ENCODE peak calls at places on chromosomes 12 and 14, in nine cellular contexts. Q is IMR-90, B is gastrocnemius medialis, H is ovary, R is A549, L is tibial nerve, G is stomach, U is heart left ventricle, J is adrenal gland. C is an unnamed sample.

GRCh38 chr14:82422186-82422585 is 888.5 kb upstream of the SEL1L start:
- DNase-seq in G (no peak), H (no peak), Q (no peak), R (no peak), L (no peak), J (no peak), U (no peak), B (no peak), C (no peak)

GRCh38 chr12:12181516-12181915 is 85.3 kb downstream of the LRP6 start:
- DNase-seq in U (no peak), B (no peak), R (no peak), H (no peak), G (no peak), J (no peak), L (no peak), Q (peak; percentile 70), C (no peak)

GRCh38 chr12:6323340-6323994 is 13.0 kb downstream of the PLEKHG6 start:
- DNase-seq in G (peak; percentile 42), U (peak; percentile 59), L (no peak), R (peak; percentile 88), H (no peak), J (peak; percentile 86), B (peak; percentile 86), Q (peak; percentile 94), C (peak; percentile 62)

GRCh38 chr14:20247651-20248246 is 8.7 kb downstream of the OR11H4 start:
- DNase-seq in L (no peak), R (peak; percentile 10), B (no peak), Q (no peak), J (no peak), U (no peak), G (no peak), H (no peak), C (no peak)

GRCh38 chr14:21136024-21136423 is 19.8 kb downstream of the OR5AU1 start:
- DNase-seq in H (no peak), U (no peak), B (no peak), G (no peak), J (no peak), Q (peak; percentile 12), R (peak; percentile 50), L (no peak), C (no peak)

GRCh38 chr12:129729170-129729569 is 174.7 kb downstream of the TMEM132D start:
- DNase-seq in L (no peak), U (no peak), R (no peak), H (no peak), Q (no peak), G (no peak), J (no peak), B (no peak), C (no peak)

GRCh38 chr12:53575502-53576264 is 50.5 kb downstream of the ATF7 start:
- DNase-seq in L (no peak), B (no peak), G (no peak), J (no peak), R (peak; percentile 42), Q (peak; percentile 83), H (no peak), U (no peak), C (no peak)

GRCh38 chr14:100778078-100778927 is 47.6 kb upstream of the MEG3 start:
- DNase-seq in Q (no peak), B (no peak), J (peak; percentile 46), L (no peak), U (no peak), G (peak; percentile 8), H (no peak), R (no peak), C (peak; percentile 3)

GRCh38 chr12:116718578-116719454 is 19.1 kb downstream of the SPRING1 start:
- DNase-seq in G (no peak), R (no peak), L (no peak), H (no peak), U (no peak), B (no peak), J (no peak), Q (peak; percentile 56), C (no peak)

GRCh38 chr14:77043177-77043983 is 14.9 kb upstream of the IRF2BPL start:
- DNase-seq in U (peak; percentile 65), J (peak; percentile 71), H (peak; percentile 61), L (no peak), G (no peak), Q (peak; percentile 91), B (no peak), R (no peak), C (peak; percentile 64)

GRCh38 chr14:62662811-62663477 is 382.3 kb downstream of the KCNH5 start:
- DNase-seq in L (no peak), J (no peak), U (no peak), R (no peak), H (no peak), G (no peak), B (no peak), Q (peak; percentile 4), C (no peak)

GRCh38 chr14:100781952-100782351 is 44.0 kb upstream of the MEG3 start:
- DNase-seq in G (no peak), H (no peak), U (no peak), L (no peak), Q (no peak), B (no peak), R (no peak), J (peak; percentile 31), C (no peak)

GRCh38 chr14:101058571-101058970 is 155.0 kb upstream of the RTL1 start:
- DNase-seq in R (no peak), G (no peak), J (no peak), H (no peak), L (no peak), U (no peak), Q (peak; percentile 76), B (no peak), C (no peak)

GRCh38 chr12:122889658-122890561 is 6.0 kb downstream of the VPS37B start:
- DNase-seq in G (no peak), U (no peak), H (no peak), L (no peak), R (no peak), Q (no peak), B (no peak), J (peak; percentile 42), C (no peak)

GRCh38 chr12:113908584-113909100 is 57.5 kb downstream of the RBM19 start:
- DNase-seq in H (no peak), U (no peak), Q (no peak), G (no peak), R (no peak), B (no peak), J (no peak), L (no peak), C (no peak)

GRCh38 chr12:55226523-55226922 is 5.7 kb downstream of the OR10A7 start:
- DNase-seq in G (no peak), H (no peak), U (no peak), L (no peak), J (no peak), Q (no peak), R (no peak), B (no peak), C (no peak)

DNA sequence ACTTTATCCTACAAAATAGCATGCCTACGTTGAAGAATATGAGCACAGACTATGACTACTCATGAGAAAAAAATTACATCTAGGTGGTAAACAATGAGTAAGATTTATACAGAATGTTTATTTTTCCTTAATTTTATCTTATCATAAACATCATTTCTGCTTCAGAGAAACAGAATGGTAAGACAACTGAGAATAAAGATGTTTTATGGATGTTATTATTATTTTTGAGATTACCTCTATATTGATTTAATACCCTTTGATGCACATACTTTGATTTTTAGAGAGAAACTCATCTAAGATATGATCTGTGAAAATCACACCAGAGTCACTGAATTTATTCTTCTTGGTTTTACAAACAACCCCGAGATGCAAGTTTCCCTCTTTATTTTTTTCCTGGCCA is at the start of gene OR10A7:
- DNase-seq in H (no peak), U (no peak), L (no peak), Q (no peak), R (no peak), J (no peak), B (no peak), G (no peak), C (no peak)
- H3K4me3 ChIP-seq in H (no peak within 1 kb of the TSS), U (no peak within 1 kb of the TSS), L (no peak within 1 kb of the TSS), Q (no peak within 1 kb of the TSS), R (no peak within 1 kb of the TSS), J (no peak within 1 kb of the TSS), B (no peak within 1 kb of the TSS), G (no peak within 1 kb of the TSS), C (no peak within 1 kb of the TSS)

DNA sequence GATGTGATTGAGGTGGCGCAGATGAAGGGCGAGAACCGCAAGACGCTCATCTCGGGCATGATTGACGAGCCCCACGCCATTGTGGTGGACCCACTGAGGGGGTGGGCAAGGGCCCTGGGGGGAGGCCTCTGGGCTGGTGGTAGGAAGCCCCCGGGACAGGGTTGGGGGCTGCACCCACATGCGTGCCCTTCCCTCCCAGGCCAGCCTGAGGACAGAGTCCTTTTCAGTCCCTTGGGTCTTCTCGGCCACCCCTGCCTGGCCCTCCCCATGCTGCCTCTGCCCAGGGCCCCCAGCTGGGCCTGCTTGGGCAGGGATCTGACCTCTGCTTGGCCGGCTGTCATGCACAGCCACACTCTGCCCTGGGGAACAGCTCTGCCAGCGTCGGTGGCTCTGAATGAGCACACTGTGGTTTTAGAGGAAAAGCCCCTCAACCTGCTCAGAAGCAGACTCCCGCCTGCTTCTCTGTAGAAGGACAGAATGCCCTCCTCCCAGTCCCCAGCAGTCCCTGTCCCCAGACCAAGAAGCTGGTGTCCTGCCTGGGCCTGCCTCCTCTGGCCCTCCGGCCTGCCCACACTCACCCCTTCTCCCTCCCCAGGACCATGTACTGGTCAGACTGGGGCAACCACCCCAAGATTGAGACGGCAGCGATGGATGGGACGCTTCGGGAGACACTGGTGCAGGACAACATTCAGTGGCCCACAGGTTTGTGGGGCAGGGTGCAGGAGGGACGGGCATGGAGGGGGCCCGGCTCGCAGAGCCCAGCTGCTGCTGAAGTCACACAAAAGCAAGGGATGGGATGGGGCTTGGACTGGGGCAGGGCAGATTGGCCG is 8.3 kb upstream of the NXPH4 start:
- DNase-seq in L (no peak), B (no peak), R (no peak), Q (no peak), U (no peak), J (no peak), H (no peak), G (no peak), C (no peak)
- H3K27ac ChIP-seq in L (peak overlapping the region; percentile 78), B (no peak overlapping the region), R (no peak overlapping the region), Q (no peak overlapping the region), U (peak overlapping the region; percentile 62), J (no peak overlapping the region), H (no peak overlapping the region), G (no peak overlapping the region), C (no peak overlapping the region)

DNA sequence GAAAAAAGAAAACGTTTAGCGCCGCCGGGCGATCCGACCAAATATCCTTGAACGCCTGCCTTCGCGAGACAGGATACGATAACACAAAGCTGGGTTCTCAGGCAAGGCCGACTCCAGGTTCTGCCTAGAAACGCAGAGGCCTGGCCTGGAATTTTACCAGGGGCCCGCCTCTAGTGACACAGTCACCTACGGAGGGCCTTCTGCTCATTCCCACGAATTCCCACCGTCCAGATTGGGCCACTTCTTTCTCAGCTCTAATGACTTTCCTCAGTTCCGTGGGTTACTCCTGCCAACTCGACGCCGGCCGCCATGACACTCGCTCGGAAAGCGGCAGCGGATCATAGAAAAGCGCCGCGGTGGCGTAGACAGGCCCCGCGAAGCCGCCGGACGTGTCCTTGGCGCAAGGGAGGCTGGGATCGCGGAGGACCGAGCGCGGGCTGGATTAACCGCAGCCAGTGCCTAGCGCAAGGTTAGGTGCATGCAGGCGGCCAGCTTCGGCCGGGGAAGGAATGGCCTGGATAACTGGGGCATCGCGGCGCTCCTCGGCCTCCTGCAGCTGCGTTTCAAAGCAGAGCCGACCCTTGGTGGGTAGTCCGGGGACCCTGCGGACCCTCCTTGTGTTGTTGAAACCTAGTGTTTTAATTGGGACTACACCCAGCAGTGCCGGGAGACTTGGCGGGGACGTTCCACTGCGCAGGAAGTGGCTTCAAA is at the start of gene TRIP11:
- DNase-seq in G (peak; percentile 95), J (peak; percentile 97), R (peak; percentile 94), B (peak; percentile 93), L (peak; percentile 79), Q (peak; percentile 93), U (peak; percentile 96), H (peak; percentile 89), C (peak; percentile 93)
- TF ChIP-seq POLR2A in G (no peak), J (peak; percentile 80), R (peak; percentile 98), B (peak; percentile 63), L (peak; percentile 68), Q (peak; percentile 89), U (peak; percentile 56), H (no peak), C (peak; percentile 46)

GRCh38 chr12:85156569-85156968 is 120.4 kb downstream of the LRRIQ1 start:
- DNase-seq in L (no peak), H (no peak), G (no peak), B (no peak), U (no peak), R (no peak), Q (no peak), J (no peak), C (no peak)
- H3K4me3 ChIP-seq in L (no peak overlapping the region), H (no peak overlapping the region), G (no peak overlapping the region), B (no peak overlapping the region), U (no peak overlapping the region), R (peak overlapping the region; percentile 14), Q (no peak overlapping the region), J (no peak overlapping the region), C (no peak overlapping the region)